ENCODE peak calls at places on chromosomes 16 and 17, in seven cellular contexts. B is IMR-90, F is neuronal stem cell, A is H9, H is H1, P is mesenchymal stem cell, Z is trophoblast cell. D is an unnamed sample.

GRCh38 chr17:5533486-5534315 is 47.3 kb downstream of the MIS12 start:
- DNase-seq in A (no peak), H (no peak), P (no peak), F (no peak), Z (no peak), B (no peak), D (no peak)

GRCh38 chr17:67801626-67802175 is 23.6 kb upstream of the BPTF start:
- DNase-seq in A (peak), Z (no peak), P (no peak), B (no peak), F (no peak), H (peak), D (peak)

GRCh38 chr16:66247516-66248089 is 118.9 kb upstream of the CDH5 start:
- DNase-seq in P (peak), H (no peak), Z (no peak), F (no peak), A (no peak), B (peak), D (no peak)

GRCh38 chr16:30397056-30397455 is 1.8 kb downstream of the ZNF48 start:
- DNase-seq in H (no peak), Z (no peak), F (no peak), A (no peak), P (no peak), B (no peak), D (no peak)

GRCh38 chr17:63698886-63699637 is 863 bp downstream of the LIMD2 start:
- DNase-seq in B (peak), A (peak), P (peak), H (peak), Z (no peak), F (no peak), D (peak)

GRCh38 chr16:12315330-12316138 is 339.0 kb downstream of the SNX29 start:
- DNase-seq in P (no peak), B (no peak), Z (no peak), A (no peak), H (no peak), F (no peak), D (no peak)

GRCh38 chr17:42436401-42436800 is 13.3 kb upstream of the CAVIN1 start:
- DNase-seq in Z (no peak), A (no peak), F (no peak), H (no peak), B (peak), P (peak), D (no peak)

GRCh38 chr17:57203076-57203475 is 53.2 kb upstream of the MSI2 start:
- DNase-seq in Z (no peak), H (peak), B (no peak), A (no peak), P (no peak), F (no peak), D (no peak)

GRCh38 chr16:20322696-20323095 is 4.6 kb downstream of the GP2 start:
- DNase-seq in Z (no peak), P (no peak), B (no peak), A (no peak), F (no peak), H (no peak), D (no peak)

GRCh38 chr16:56032072-56032471 is 156.9 kb upstream of the CES5A start:
- DNase-seq in Z (no peak), H (no peak), A (no peak), F (no peak), P (no peak), B (no peak), D (no peak)

GRCh38 chr16:56722200-56722842 is 7.6 kb upstream of the NUP93 start:
- DNase-seq in H (no peak), A (no peak), Z (no peak), F (no peak), P (no peak), B (no peak), D (no peak)

GRCh38 chr17:80660527-80661198 is 116.0 kb downstream of the RPTOR start:
- DNase-seq in F (no peak), Z (no peak), B (no peak), P (no peak), A (peak), H (no peak), D (no peak)

GRCh38 chr17:59381716-59382570 is 50.5 kb downstream of the YPEL2 start:
- DNase-seq in H (no peak), F (no peak), B (no peak), A (no peak), Z (no peak), P (no peak), D (no peak)

GRCh38 chr16:18983565-18984424 is at the start of gene TMC7:
- DNase-seq in B (peak), Z (peak), H (peak), A (peak), P (peak), F (peak), D (peak)

GRCh38 chr16:48365601-48366164 is 19.5 kb downstream of the SIAH1 start:
- DNase-seq in P (peak), F (peak), B (peak), A (peak), Z (peak), H (peak), D (peak)

GRCh38 chr17:55420776-55421178 is 858 bp downstream of the MMD start:
- DNase-seq in H (peak), P (peak), B (no peak), Z (no peak), A (no peak), F (peak), D (peak)

GRCh38 chr16:72940886-72941285 is 107.0 kb downstream of the ZFHX3 start:
- DNase-seq in Z (no peak), B (no peak), A (no peak), P (no peak), H (no peak), F (no peak), D (no peak)

GRCh38 chr16:78729687-78730086 is 630.2 kb downstream of the WWOX start:
- DNase-seq in A (no peak), H (no peak), B (no peak), P (peak), Z (no peak), F (no peak), D (no peak)

GRCh38 chr16:88782454-88783390 is 2.3 kb downstream of the PIEZO1 start:
- DNase-seq in H (no peak), Z (no peak), F (no peak), A (no peak), B (peak), P (peak), D (no peak)

GRCh38 chr16:28924762-28925385 is at the start of gene RABEP2:
- DNase-seq in B (peak), Z (peak), A (peak), H (peak), P (peak), F (peak), D (peak)

GRCh38 chr17:9676084-9676483 is 30.8 kb downstream of the USP43 start:
- DNase-seq in A (no peak), F (no peak), H (no peak), B (no peak), P (peak), Z (peak), D (peak)

GRCh38 chr16:89017956-89018604 is 41.1 kb upstream of the CBFA2T3 start:
- DNase-seq in F (no peak), P (no peak), B (no peak), Z (no peak), A (no peak), H (no peak), D (no peak)

GRCh38 chr16:30079480-30079879 is 3.7 kb downstream of the PPP4C start:
- DNase-seq in P (no peak), Z (no peak), H (no peak), A (no peak), B (no peak), F (no peak), D (no peak)

GRCh38 chr17:44607836-44608690 is 48.2 kb upstream of the MEIOC start:
- DNase-seq in P (no peak), B (peak), F (no peak), H (no peak), Z (no peak), A (peak), D (peak)

GRCh38 chr17:81244358-81245023 is 5.4 kb downstream of the NDUFAF8 start:
- DNase-seq in B (no peak), A (no peak), H (no peak), Z (no peak), P (no peak), F (no peak), D (no peak)

GRCh38 chr17:52227926-52228325 is 69.4 kb upstream of the CA10 start:
- DNase-seq in Z (no peak), P (no peak), H (no peak), B (no peak), A (no peak), F (no peak), D (no peak)

GRCh38 chr17:65729207-65729606 is 167.8 kb upstream of the AXIN2 start:
- DNase-seq in B (no peak), F (no peak), A (no peak), P (no peak), H (no peak), Z (no peak), D (no peak)
- H3K23ac ChIP-seq in B (no peak), F (no peak), A (no peak), P (no peak), H (no peak), Z (no peak), D (no peak)

DNA sequence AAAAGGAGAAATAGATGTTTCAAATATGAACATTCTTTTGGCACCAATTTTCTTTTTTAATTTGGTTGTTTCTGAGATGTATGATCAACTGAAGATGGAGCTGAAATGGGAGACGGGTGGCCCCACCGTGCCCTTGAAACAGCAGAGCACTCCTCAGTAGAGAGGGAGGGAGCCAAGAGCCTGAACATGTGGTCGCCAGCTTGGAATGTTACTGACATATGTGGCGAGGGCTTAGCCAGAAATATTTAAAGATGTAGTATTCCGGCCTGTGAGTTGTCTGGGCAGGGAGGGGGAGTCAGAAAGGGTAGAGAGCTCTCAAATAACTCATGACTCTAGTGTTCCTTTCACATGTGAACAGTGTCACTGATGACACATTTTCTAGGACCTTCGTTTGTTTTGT is 13.3 kb upstream of the MRC2 start:
- DNase-seq in A (no peak), B (peak), H (no peak), Z (no peak), P (peak), F (no peak), D (peak)
- H3K23ac ChIP-seq in A (no peak), B (no peak), H (no peak), Z (no peak), P (no peak), F (no peak), D (no peak)

DNA sequence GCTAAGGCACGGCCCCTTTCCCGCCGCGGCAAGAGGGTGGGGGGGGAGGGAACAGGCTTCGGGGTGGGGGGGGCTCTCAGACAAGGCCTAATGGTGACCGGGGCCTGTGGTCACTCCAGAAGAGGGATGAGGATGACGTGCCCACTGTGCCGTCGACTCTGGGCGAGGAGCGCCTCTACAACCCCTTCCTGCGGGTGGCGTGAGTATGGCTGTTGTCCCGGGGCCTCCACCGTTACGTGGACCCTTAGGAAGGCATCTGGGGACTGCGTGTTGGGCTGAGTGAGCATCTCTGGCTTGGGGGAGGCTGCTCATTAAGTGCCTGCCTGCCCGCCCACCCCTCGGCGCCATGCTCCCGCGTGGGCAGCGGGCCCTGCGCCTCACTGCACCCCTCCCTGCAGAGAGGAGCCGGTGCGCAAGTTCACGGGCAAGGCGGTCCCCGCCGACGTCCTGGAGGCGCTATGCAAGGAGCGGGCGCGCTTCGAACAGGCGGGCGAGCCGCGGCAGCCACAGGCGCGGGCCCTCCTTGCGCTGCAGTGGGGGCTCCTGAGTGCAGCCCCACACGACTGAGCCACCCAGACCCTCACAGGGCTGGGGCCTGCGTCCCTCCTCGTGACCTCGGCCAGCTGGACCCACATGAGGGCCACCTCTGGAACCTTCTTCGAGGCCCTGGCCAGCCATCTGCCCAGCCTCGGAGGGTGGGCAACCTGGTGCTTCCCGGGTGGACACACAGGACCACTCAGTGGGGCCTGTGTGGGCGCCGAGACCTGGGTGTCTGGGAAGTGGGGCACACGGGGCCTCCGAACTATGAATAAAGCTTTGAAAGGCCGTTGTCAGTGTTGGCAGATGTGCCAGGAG is 2.2 kb downstream of the HAGHL start:
- DNase-seq in F (no peak), A (peak), P (peak), Z (no peak), H (no peak), B (no peak), D (peak)
- H3K23ac ChIP-seq in F (peak), A (no peak), P (no peak), Z (no peak), H (no peak), B (no peak), D (no peak)

GRCh38 chr17:69516911-69517310 is 102.4 kb downstream of the MAP2K6 start:
- DNase-seq in A (no peak), Z (no peak), B (no peak), P (no peak), H (no peak), F (no peak), D (no peak)
- H3K23ac ChIP-seq in A (no peak), Z (no peak), B (no peak), P (no peak), H (no peak), F (no peak), D (no peak)

DNA sequence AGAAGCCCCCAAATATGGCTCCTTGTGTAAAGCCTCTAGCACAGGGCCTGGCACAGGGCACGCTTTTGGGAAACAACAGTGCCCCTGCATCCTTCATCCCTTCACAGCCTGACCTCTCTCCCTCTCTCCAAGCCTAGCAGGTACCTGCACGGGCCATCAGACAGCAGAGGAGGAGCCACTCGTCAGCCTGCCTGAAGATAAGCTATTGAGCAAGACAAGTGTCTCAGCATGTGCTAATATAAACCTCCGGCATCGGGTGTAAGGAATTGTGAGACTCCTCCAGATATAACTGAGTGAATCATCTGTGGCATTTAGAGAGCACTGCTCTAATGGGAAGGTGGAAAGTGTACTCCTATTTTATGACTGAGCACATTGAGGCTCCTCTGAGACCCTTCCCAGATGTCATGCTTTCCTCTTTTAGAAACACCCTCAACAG is 38.3 kb downstream of the TBX4 start:
- DNase-seq in Z (peak), A (no peak), F (no peak), H (no peak), P (peak), B (peak), D (no peak)
- H3K23ac ChIP-seq in Z (no peak), A (no peak), F (no peak), H (no peak), P (no peak), B (no peak), D (no peak)